ENCODE peak calls at places on chromosomes 1 and 21, in five cellular contexts. One of them, this sample, is unnamed. For H3K4me1, the result is how much of the 10 kb centered on the place peaks cover.

GRCh38 chr1:77833521-77834100 is 54.2 kb downstream of the MIGA1 start:
- DNase-seq in GM23248: peak
- DNase-seq in PC-3: no peak
- DNase-seq in GM23338: no peak
- DNase-seq in neural progenitor cell: peak
- DNase-seq in this sample: no peak

GRCh38 chr1:230212405-230212936 is 145.4 kb downstream of the GALNT2 start:
- DNase-seq in GM23248: no peak
- DNase-seq in PC-3: no peak
- DNase-seq in GM23338: no peak
- DNase-seq in neural progenitor cell: no peak
- DNase-seq in this sample: peak

GRCh38 chr21:17467392-17467791 is 45.5 kb upstream of the CXADR start:
- DNase-seq in GM23248: no peak
- DNase-seq in PC-3: no peak
- DNase-seq in GM23338: peak
- DNase-seq in neural progenitor cell: no peak
- DNase-seq in this sample: no peak

GRCh38 chr1:226711976-226712778 is 26.9 kb downstream of the ITPKB start:
- DNase-seq in GM23248: no peak
- DNase-seq in PC-3: no peak
- DNase-seq in GM23338: no peak
- DNase-seq in neural progenitor cell: no peak
- DNase-seq in this sample: peak

GRCh38 chr1:248807067-248807737 is 18.5 kb downstream of the SH3BP5L start:
- DNase-seq in GM23248: peak
- DNase-seq in PC-3: peak
- DNase-seq in GM23338: peak
- DNase-seq in neural progenitor cell: peak
- DNase-seq in this sample: peak

GRCh38 chr1:5908461-5909375 is 83.5 kb downstream of the NPHP4 start:
- DNase-seq in GM23248: no peak
- DNase-seq in PC-3: no peak
- DNase-seq in GM23338: no peak
- DNase-seq in neural progenitor cell: no peak
- DNase-seq in this sample: no peak

GRCh38 chr1:207831517-207832327 is 79.2 kb downstream of the CD34 start:
- DNase-seq in GM23248: no peak
- DNase-seq in PC-3: no peak
- DNase-seq in GM23338: no peak
- DNase-seq in neural progenitor cell: no peak
- DNase-seq in this sample: peak

GRCh38 chr1:24860841-24861240 is 69.2 kb downstream of the RUNX3 start:
- DNase-seq in GM23248: peak
- DNase-seq in PC-3: no peak
- DNase-seq in GM23338: no peak
- DNase-seq in neural progenitor cell: no peak
- DNase-seq in this sample: no peak

GRCh38 chr1:47578026-47578861 is 140.4 kb downstream of the FOXD2 start:
- DNase-seq in GM23248: no peak
- DNase-seq in PC-3: peak
- DNase-seq in GM23338: peak
- DNase-seq in neural progenitor cell: no peak
- DNase-seq in this sample: no peak

DNA sequence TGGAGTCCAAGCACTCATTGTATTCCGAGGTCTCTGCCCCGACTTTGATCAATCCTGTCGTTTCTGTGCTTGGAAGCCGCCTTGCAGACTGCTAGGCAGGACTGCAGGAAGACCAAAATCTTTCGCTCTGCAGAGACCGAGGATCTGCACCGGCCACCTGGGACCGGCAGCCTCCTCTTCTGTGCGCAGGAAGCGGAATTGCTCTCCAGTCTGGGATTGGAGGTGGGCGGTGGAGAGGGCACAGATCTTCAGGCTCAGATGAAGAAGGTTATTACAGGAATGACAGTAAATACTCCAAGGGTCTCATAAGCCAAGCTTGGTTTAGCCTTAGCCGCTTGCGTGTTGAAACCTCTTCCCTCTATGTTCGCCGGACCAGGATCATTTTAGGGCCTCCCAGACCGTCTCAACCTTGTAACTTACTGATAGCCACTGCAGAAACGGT is 1.0 kb downstream of the MIA3 start:
- DNase-seq in GM23248: peak
- DNase-seq in PC-3: peak
- DNase-seq in GM23338: peak
- DNase-seq in neural progenitor cell: peak
- DNase-seq in this sample: no peak
- TF ChIP-seq EZH2phosphoT487 in GM23248: no peak
- TF ChIP-seq EZH2phosphoT487 in PC-3: no peak
- TF ChIP-seq EZH2phosphoT487 in GM23338: no peak
- TF ChIP-seq EZH2phosphoT487 in neural progenitor cell: no peak
- TF ChIP-seq EZH2phosphoT487 in this sample: no peak

DNA sequence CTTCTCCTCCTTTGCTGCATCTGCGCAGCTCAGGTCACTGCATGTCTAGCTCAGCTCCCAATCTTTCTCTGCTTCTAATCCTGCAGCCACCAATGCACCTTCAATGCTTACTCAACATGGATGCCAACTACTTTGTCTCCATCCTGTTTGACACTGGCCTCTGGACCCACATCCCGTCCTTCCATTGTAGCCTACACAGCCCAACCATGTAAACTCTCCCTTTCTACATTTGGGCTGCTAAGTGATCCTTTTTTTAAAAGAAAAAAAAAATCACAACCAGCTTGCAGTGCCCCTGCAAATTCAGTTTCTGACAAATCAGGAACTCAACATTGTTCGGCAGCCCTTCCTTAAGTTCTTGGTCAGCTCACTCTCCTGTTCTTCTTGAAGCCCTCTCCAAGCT is 9.4 kb upstream of the CRABP2 start:
- DNase-seq in GM23248: no peak
- DNase-seq in PC-3: no peak
- DNase-seq in GM23338: no peak
- DNase-seq in neural progenitor cell: no peak
- DNase-seq in this sample: no peak
- H3K4me1 ChIP-seq in GM23248: under half
- H3K4me1 ChIP-seq in PC-3: under half
- H3K4me1 ChIP-seq in GM23338: under half
- H3K4me1 ChIP-seq in neural progenitor cell: under half
- H3K4me1 ChIP-seq in this sample: under half

GRCh38 chr1:86616871-86617270 is 70.0 kb downstream of the CLCA4 start:
- DNase-seq in GM23248: no peak
- DNase-seq in PC-3: no peak
- DNase-seq in GM23338: peak
- DNase-seq in neural progenitor cell: no peak
- DNase-seq in this sample: peak
- H2AFZ ChIP-seq in GM23248: no peak
- H2AFZ ChIP-seq in PC-3: no peak
- H2AFZ ChIP-seq in GM23338: no peak
- H2AFZ ChIP-seq in neural progenitor cell: no peak
- H2AFZ ChIP-seq in this sample: no peak

GRCh38 chr21:28444567-28444966 is 548.1 kb downstream of the LTN1 start:
- DNase-seq in GM23248: peak
- DNase-seq in PC-3: no peak
- DNase-seq in GM23338: no peak
- DNase-seq in neural progenitor cell: no peak
- DNase-seq in this sample: no peak

GRCh38 chr21:28442085-28442484 is 550.6 kb downstream of the LTN1 start:
- DNase-seq in GM23248: no peak
- DNase-seq in PC-3: no peak
- DNase-seq in GM23338: no peak
- DNase-seq in neural progenitor cell: no peak
- DNase-seq in this sample: no peak

GRCh38 chr21:28445081-28445830 is 547.4 kb downstream of the LTN1 start:
- DNase-seq in GM23248: peak
- DNase-seq in PC-3: peak
- DNase-seq in GM23338: no peak
- DNase-seq in neural progenitor cell: no peak
- DNase-seq in this sample: no peak

GRCh38 chr21:28444131-28444530 is 548.5 kb downstream of the LTN1 start:
- DNase-seq in GM23248: peak
- DNase-seq in PC-3: no peak
- DNase-seq in GM23338: no peak
- DNase-seq in neural progenitor cell: no peak
- DNase-seq in this sample: no peak

GRCh38 chr21:28442624-28443023 is 550.1 kb downstream of the LTN1 start:
- DNase-seq in GM23248: peak
- DNase-seq in PC-3: peak
- DNase-seq in GM23338: no peak
- DNase-seq in neural progenitor cell: no peak
- DNase-seq in this sample: no peak
- TF ChIP-seq EZH2phosphoT487 in GM23248: peak
- TF ChIP-seq EZH2phosphoT487 in PC-3: no peak
- TF ChIP-seq EZH2phosphoT487 in GM23338: no peak
- TF ChIP-seq EZH2phosphoT487 in neural progenitor cell: no peak
- TF ChIP-seq EZH2phosphoT487 in this sample: no peak

DNA sequence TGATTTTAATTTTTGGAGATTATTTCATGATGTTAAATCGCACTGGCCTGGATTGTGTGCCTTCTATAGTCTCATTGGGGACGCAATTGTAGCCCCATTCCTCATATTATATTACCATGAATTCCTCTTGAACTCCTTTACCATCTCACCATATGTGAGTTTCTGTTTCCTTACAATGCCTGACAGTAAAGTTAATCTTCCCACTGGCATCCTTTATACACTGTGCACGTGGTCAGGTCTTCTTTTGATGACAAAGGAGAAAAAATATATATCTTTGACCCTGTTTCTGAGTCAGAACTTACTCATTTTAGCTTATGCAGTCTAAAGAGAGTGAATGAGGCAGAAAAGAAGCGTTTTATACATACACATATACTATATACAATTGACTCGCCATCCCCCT is 774 bp upstream of the ABL2 start:
- DNase-seq in GM23248: peak
- DNase-seq in PC-3: peak
- DNase-seq in GM23338: no peak
- DNase-seq in neural progenitor cell: no peak
- DNase-seq in this sample: no peak
- H3K4me1 ChIP-seq in GM23248: under half
- H3K4me1 ChIP-seq in PC-3: under half
- H3K4me1 ChIP-seq in GM23338: under half
- H3K4me1 ChIP-seq in neural progenitor cell: under half
- H3K4me1 ChIP-seq in this sample: under half

GRCh38 chr1:1919304-1920056 is 401 bp upstream of the TMEM52 start:
- DNase-seq in GM23248: peak
- DNase-seq in PC-3: peak
- DNase-seq in GM23338: peak
- DNase-seq in neural progenitor cell: peak
- DNase-seq in this sample: peak
- H2AFZ ChIP-seq in GM23248: peak
- H2AFZ ChIP-seq in PC-3: peak
- H2AFZ ChIP-seq in GM23338: peak
- H2AFZ ChIP-seq in neural progenitor cell: peak
- H2AFZ ChIP-seq in this sample: peak

DNA sequence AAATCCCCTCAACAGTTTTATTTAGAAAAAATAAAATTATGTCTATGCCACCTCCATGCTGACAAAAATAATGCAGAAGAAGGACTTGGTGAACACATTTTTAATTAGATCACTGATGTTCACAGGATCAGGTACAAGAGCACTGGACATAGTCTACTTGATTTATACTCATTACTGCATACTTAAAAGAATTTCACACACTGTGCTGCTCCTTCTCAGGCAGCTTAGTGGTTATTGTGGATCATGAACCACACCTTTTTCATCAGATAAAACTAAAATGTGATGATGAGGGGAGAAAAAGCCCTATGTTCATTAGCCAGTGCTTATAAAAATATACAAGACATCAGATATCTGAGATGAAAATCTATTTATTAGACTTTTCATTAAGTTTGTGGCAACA is 103.3 kb upstream of the DPH5 start:
- DNase-seq in GM23248: no peak
- DNase-seq in PC-3: no peak
- DNase-seq in GM23338: no peak
- DNase-seq in neural progenitor cell: no peak
- DNase-seq in this sample: no peak
- TF ChIP-seq EZH2phosphoT487 in GM23248: no peak
- TF ChIP-seq EZH2phosphoT487 in PC-3: no peak
- TF ChIP-seq EZH2phosphoT487 in GM23338: no peak
- TF ChIP-seq EZH2phosphoT487 in neural progenitor cell: no peak
- TF ChIP-seq EZH2phosphoT487 in this sample: no peak

DNA sequence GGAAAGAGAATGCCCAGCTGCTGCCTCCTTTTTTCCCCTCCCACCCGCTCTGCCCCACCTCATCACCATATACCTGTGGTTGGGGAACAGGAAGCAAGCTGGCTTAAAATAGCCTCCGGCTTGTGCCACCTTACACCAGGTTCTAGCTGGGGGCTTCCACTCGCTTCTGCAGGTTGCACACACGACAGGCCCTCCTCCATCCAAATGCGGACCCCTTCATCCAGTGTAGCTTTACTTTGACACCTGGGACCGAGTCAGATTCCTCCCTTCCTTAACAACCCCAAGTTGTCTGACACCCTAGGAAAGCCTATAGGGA is 14.6 kb downstream of the BLACAT1 start:
- DNase-seq in GM23248: no peak
- DNase-seq in PC-3: no peak
- DNase-seq in GM23338: no peak
- DNase-seq in neural progenitor cell: no peak
- DNase-seq in this sample: no peak
- H3K4me1 ChIP-seq in GM23248: under half
- H3K4me1 ChIP-seq in PC-3: under half
- H3K4me1 ChIP-seq in GM23338: half or more
- H3K4me1 ChIP-seq in neural progenitor cell: half or more
- H3K4me1 ChIP-seq in this sample: under half

DNA sequence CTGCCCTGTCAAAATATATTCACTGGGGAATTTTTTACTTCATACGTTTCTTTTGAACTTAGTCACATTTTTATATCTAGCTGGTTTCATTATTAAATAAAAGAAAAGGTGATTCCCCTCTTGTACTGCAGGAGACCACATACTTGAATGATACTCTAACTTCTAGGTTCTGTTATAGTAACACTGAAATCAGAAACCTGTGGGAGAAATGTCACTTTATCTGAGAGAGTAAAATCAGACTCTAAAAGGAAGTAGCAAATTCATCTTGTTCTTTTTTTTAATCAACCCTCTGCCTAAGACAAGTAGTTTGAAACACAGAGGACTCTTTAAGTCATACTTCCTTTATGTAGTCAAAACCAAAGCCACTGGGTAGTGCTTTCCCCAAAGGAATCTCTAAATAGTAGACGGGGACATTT is 34.4 kb downstream of the MRPL39 start:
- DNase-seq in GM23248: no peak
- DNase-seq in PC-3: peak
- DNase-seq in GM23338: no peak
- DNase-seq in neural progenitor cell: no peak
- DNase-seq in this sample: peak
- H2AFZ ChIP-seq in GM23248: no peak
- H2AFZ ChIP-seq in PC-3: no peak
- H2AFZ ChIP-seq in GM23338: no peak
- H2AFZ ChIP-seq in neural progenitor cell: no peak
- H2AFZ ChIP-seq in this sample: peak

This sample was measured in MM.1S.